ENCODE peak calls at places on chromosomes 5 and 9, in five cellular contexts. L is K562, Q is GM12878, I is epithelial cell of esophagus, E is AG04450. O is an unnamed sample.

GRCh38 chr5:109191153-109191558 is 218.6 kb downstream of the PJA2 start:
- DNase-seq in L (peak), Q (no peak), I (peak), E (no peak), O (peak)

GRCh38 chr9:137058651-137059234 is 4.9 kb upstream of the ENTPD2 start:
- DNase-seq in L (no peak), Q (no peak), I (no peak), E (no peak), O (no peak)

GRCh38 chr9:110579763-110580255 is 268 bp upstream of the SVEP1 start:
- DNase-seq in L (no peak), Q (no peak), I (no peak), E (no peak), O (no peak)

GRCh38 chr5:3301316-3301715 is 294.3 kb upstream of the IRX1 start:
- DNase-seq in L (no peak), Q (no peak), I (no peak), E (no peak), O (no peak)

GRCh38 chr9:119086590-119086989 is 282.6 kb downstream of the BRINP1 start:
- DNase-seq in L (no peak), Q (no peak), I (no peak), E (no peak), O (no peak)

GRCh38 chr5:107542428-107542827 is 128.3 kb downstream of the EFNA5 start:
- DNase-seq in L (no peak), Q (peak), I (peak), E (no peak), O (peak)

GRCh38 chr9:134284273-134284672 is 42.0 kb upstream of the RXRA start:
- DNase-seq in L (no peak), Q (no peak), I (no peak), E (no peak), O (no peak)

GRCh38 chr9:116165912-116166311 is 12.3 kb downstream of the PAPPA start:
- DNase-seq in L (no peak), Q (no peak), I (peak), E (no peak), O (no peak)

GRCh38 chr5:113474100-113474700 is 14.1 kb downstream of the MCC start:
- DNase-seq in L (no peak), Q (no peak), I (no peak), E (no peak), O (no peak)

GRCh38 chr9:100309992-100310391 is 42.8 kb downstream of the TEX10 start:
- DNase-seq in L (no peak), Q (no peak), I (no peak), E (no peak), O (no peak)

GRCh38 chr5:56862909-56863308 is 46.5 kb upstream of the SETD9 start:
- DNase-seq in L (no peak), Q (no peak), I (no peak), E (no peak), O (no peak)

GRCh38 chr5:80269991-80270438 is 14.2 kb upstream of the SERINC5 start:
- DNase-seq in L (no peak), Q (no peak), I (no peak), E (no peak), O (no peak)

GRCh38 chr9:116163293-116164055 is 9.9 kb downstream of the PAPPA start:
- DNase-seq in L (peak), Q (no peak), I (no peak), E (no peak), O (no peak)

GRCh38 chr5:10301842-10302610 is 5.7 kb downstream of the CMBL start:
- DNase-seq in L (no peak), Q (no peak), I (peak), E (no peak), O (no peak)

DNA sequence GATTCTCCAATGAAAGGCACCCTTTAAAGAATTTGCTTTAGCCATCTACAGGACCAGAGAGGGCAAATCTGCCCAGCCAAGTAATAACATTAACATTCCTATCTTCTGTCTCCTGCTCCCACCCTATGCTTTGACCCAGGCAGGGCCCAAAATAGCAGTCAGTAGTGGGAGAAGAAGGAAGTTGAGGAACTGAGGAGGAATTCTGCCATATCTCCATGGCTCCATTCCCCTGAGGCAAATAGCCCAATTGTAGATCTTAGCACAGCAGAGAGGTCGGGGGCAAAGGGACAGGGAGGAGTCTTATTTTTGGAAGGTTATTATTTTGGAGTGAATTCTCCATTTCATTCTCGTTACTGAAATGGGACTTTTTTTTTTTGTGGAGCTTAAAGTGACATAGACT is 111.1 kb upstream of the IFNK start:
- DNase-seq in L (no peak), Q (no peak), I (no peak), E (no peak), O (no peak)
- H3K4me3 ChIP-seq in L (no peak), Q (no peak), I (no peak), E (no peak), O (no peak)

GRCh38 chr5:168340487-168340886 is 49.0 kb downstream of the WWC1 start:
- DNase-seq in L (no peak), Q (no peak), I (no peak), E (no peak), O (no peak)
- H3K4me3 ChIP-seq in L (no peak), Q (no peak), I (no peak), E (no peak), O (no peak)

DNA sequence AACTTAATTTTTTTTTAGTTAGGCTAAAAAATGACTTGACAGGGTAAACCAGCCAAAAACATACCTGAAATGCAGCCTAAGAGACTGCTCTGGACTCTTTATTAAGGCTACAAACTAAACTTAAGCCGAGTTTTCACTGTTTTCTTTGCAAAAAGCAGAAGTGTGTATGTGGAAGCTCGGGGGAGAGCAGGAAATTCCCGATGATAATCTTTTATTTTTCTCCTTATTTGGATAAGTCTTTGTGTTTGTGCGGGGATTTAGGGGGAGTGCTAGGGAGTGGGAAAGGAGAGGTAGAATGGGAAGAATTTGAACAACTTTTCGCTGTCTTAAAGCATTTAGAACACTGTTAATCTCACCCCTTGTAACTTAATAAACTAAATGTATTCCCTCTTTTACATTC is 30.7 kb upstream of the GPR21 start:
- DNase-seq in L (no peak), Q (no peak), I (no peak), E (no peak), O (no peak)
- H3K4me3 ChIP-seq in L (no peak), Q (no peak), I (no peak), E (no peak), O (no peak)

GRCh38 chr5:150413176-150413901 is 629 bp upstream of the CD74 start:
- DNase-seq in L (no peak), Q (no peak), I (no peak), E (no peak), O (no peak)

GRCh38 chr5:150409638-150410523 is 2.8 kb downstream of the CD74 start:
- DNase-seq in L (peak), Q (peak), I (peak), E (peak), O (peak)

GRCh38 chr5:150412319-150413175 is at the start of gene CD74:
- DNase-seq in L (no peak), Q (peak), I (peak), E (no peak), O (no peak)

GRCh38 chr5:150410524-150411244 is 2.0 kb downstream of the CD74 start:
- DNase-seq in L (no peak), Q (peak), I (peak), E (peak), O (no peak)

DNA sequence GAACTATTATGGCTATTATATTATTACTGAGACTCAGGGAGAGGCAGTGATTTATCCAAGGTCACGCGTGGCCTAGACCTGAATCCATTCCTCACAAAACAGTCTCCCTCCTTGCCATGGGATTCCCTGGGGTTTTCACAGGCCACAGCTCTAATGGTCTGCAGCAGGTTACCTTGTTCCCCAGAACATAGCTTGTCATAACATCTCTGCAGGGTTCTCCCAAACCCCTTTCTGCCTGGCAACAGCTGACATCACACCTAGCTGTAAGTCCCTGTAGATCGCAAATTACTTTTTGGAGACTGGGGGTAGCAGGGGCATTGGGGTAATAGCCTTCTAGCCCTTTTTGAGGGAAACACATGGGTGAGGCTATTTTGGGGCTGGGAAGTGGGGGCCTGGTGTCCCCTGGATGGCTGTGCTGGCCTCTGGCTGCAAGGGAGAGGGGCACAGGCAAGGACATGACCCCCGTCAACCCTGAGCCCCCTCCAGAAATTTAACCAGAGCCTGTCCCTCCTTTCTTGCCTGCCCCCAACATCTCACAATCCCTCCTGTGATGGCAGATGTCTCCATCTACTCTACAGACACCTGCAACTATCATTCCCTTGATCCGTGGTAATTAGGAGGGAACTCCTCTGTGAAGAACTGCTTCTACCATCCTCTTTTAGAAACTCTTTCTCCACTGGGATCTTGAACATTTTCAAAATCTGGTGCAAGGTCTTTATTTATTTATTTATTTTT is 1.3 kb downstream of the CD74 start:
- DNase-seq in L (no peak), Q (no peak), I (peak), E (no peak), O (no peak)
- H3K4me3 ChIP-seq in L (no peak), Q (peak), I (no peak), E (no peak), O (no peak)